ENCODE peak calls at places on chromosomes 13 and 19, in nine cellular contexts. D is psoas muscle, B is AG10803, Q is WTC11, W is neural crest cell, L is mammary epithelial cell, O is dorsolateral prefrontal cortex, J is breast epithelium, K is cardiac muscle cell. Y is an unnamed sample.

GRCh38 chr19:315811-316210 is 24.6 kb upstream of the PLPP2 start:
- DNase-seq in D (no peak), B (no peak), Q (no peak), W (no peak), L (no peak), O (no peak), J (no peak), K (no peak), Y (no peak)

GRCh38 chr13:34129422-34129821 is 311.5 kb downstream of the RFC3 start:
- DNase-seq in D (no peak), B (no peak), Q (no peak), W (no peak), L (peak; percentile 15), O (no peak), J (no peak), K (no peak), Y (no peak)

GRCh38 chr19:2478756-2479555 is 3.0 kb downstream of the GADD45B start:
- DNase-seq in D (peak; percentile 89), B (peak; percentile 82), Q (peak; percentile 57), W (no peak), L (peak; percentile 69), O (no peak), J (peak; percentile 88), K (no peak), Y (peak; percentile 77)

GRCh38 chr13:41457589-41458186 is 338 bp downstream of the RGCC start:
- DNase-seq in D (peak; percentile 57), B (no peak), Q (peak; percentile 31), W (peak; percentile 3), L (no peak), O (no peak), J (no peak), K (no peak), Y (no peak)

GRCh38 chr19:4613258-4613751 is 26.0 kb upstream of the TNFAIP8L1 start:
- DNase-seq in D (no peak), B (no peak), Q (no peak), W (no peak), L (no peak), O (no peak), J (no peak), K (no peak), Y (no peak)

GRCh38 chr13:25971499-25972145 is 80.2 kb downstream of the SHISA2 start:
- DNase-seq in D (no peak), B (no peak), Q (no peak), W (no peak), L (no peak), O (peak; percentile 38), J (no peak), K (no peak), Y (no peak)

GRCh38 chr19:19053508-19054314 is 10.1 kb upstream of the SLC25A42 start:
- DNase-seq in D (peak; percentile 89), B (peak; percentile 47), Q (peak; percentile 84), W (peak; percentile 57), L (no peak), O (no peak), J (no peak), K (peak; percentile 86), Y (peak; percentile 63)

GRCh38 chr13:99931462-99931861 is 40.1 kb downstream of the ZIC5 start:
- DNase-seq in D (no peak), B (no peak), Q (no peak), W (no peak), L (no peak), O (no peak), J (no peak), K (no peak), Y (no peak)

GRCh38 chr19:33578697-33579096 is 43.1 kb upstream of the CHST8 start:
- DNase-seq in D (no peak), B (no peak), Q (no peak), W (no peak), L (no peak), O (no peak), J (no peak), K (no peak), Y (no peak)

GRCh38 chr19:33580645-33581037 is 41.1 kb upstream of the CHST8 start:
- DNase-seq in D (no peak), B (no peak), Q (no peak), W (peak; percentile 21), L (peak; percentile 3), O (no peak), J (no peak), K (no peak), Y (no peak)

GRCh38 chr19:33580026-33580644 is 41.6 kb upstream of the CHST8 start:
- DNase-seq in D (no peak), B (no peak), Q (no peak), W (no peak), L (peak; percentile 19), O (no peak), J (peak; percentile 27), K (no peak), Y (no peak)

GRCh38 chr19:33574824-33575223 is 46.9 kb upstream of the CHST8 start:
- DNase-seq in D (no peak), B (no peak), Q (no peak), W (no peak), L (no peak), O (no peak), J (no peak), K (no peak), Y (no peak)

DNA sequence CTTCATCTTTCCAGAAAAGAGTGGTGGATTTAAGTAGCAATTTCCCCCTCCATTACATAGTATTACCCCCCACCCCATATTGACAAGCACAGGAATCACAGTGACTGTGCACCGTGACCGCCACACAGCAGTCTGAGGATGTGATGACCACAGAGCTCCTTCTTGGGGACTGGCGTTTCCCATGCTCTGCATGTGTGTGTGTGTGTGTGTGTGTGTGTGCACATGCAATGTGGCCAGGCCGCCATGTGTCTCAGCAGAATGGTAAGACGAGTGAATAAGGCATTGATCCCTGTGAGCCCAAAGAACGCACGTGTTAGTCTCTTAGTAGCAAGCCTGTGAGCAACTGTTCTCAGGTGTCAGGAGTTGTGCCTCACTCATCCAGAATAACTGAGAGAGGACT is 43.8 kb upstream of the CHST8 start:
- DNase-seq in D (no peak), B (no peak), Q (no peak), W (no peak), L (no peak), O (no peak), J (no peak), K (no peak), Y (no peak)
- TF ChIP-seq CTCF in D (no peak), B (no peak), Q (no peak), W (no peak), L (no peak), O (no peak), J (no peak), K (no peak), Y (no peak)

DNA sequence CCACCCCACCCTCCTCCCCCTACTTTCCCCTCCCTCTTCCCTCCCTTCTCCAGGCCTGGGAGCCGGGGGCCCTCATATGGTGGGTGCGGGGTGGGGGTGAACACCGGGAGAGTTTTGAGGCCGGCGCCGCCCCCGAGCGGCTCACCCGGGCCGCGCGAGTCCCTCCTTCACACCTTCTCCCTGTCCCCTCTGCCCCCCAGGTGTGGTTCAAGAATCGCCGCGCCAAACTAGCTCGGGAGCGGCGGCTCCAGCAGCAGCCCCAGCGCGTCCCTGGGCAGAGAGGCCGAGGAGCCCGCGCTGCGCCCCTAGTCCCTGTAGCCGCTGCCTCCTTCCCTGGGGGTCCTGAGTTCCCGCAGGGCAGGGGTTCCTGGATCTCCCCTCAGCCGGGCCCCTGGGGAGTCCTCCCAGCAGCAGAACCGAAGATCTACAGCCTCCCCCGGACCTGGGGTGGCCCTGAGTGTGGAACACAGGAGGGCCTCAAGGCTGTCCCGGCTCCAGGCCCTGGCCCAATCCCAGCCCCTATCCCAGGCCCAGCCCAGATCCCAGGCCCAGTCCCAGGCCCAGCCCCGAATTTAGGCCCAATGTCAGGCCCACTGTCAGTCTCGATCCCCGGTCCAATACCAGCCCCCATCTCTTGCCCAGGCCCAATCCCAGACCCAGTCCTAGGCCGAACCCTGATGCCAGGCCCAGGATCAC is 1.7 kb downstream of the TPRX2 start:
- DNase-seq in D (no peak), B (no peak), Q (no peak), W (no peak), L (no peak), O (no peak), J (no peak), K (no peak), Y (no peak)
- TF ChIP-seq CTCF in D (no peak), B (no peak), Q (no peak), W (no peak), L (no peak), O (no peak), J (no peak), K (no peak), Y (no peak)

GRCh38 chr19:39341720-39342604 is at the start of gene SAMD4B:
- DNase-seq in D (peak; percentile 100), B (peak; percentile 98), Q (peak; percentile 99), W (peak; percentile 96), L (peak; percentile 96), O (peak; percentile 97), J (peak; percentile 98), K (peak; percentile 99), Y (peak; percentile 96)

GRCh38 chr19:39339636-39340035 is 2.6 kb upstream of the SAMD4B start:
- DNase-seq in D (no peak), B (no peak), Q (no peak), W (no peak), L (no peak), O (no peak), J (no peak), K (no peak), Y (no peak)

GRCh38 chr19:39342647-39343305 is 555 bp downstream of the SAMD4B start:
- DNase-seq in D (peak; percentile 58), B (no peak), Q (no peak), W (no peak), L (no peak), O (no peak), J (peak; percentile 49), K (peak; percentile 51), Y (no peak)

GRCh38 chr19:39345956-39346355 is 3.7 kb downstream of the SAMD4B start:
- DNase-seq in D (no peak), B (no peak), Q (no peak), W (no peak), L (no peak), O (no peak), J (no peak), K (no peak), Y (no peak)

DNA sequence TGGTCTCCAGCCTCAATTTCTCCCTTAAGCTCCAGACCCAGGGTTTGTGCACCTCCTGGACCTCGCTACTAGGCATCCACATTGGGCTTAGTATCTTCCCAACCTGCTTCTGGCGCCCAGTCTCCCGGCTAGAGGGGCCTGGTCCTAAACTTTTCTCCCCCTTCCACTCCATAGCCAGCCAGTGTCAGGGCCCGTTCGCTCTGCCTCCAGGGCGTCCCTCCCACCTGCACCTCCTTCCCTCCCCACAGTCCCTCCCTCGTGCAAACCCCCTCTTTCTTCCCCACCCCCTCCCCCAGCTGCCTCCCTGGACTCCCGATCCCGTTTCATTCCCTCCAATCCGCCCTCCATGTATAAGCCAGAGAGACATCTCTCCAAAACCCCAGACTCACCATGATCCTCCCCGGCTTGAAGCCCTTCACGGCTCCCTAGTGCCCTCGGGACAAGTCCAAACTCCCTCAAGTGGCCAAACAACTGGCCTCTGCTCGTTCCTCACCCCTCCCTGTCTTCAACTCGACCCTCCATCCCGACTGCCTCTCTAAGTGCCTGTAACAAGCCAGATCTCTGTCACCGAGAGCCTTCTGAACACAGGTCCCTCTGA is 1.0 kb upstream of the SAMD4B start:
- DNase-seq in D (peak; percentile 61), B (peak; percentile 30), Q (peak; percentile 29), W (peak; percentile 36), L (no peak), O (no peak), J (peak; percentile 46), K (peak; percentile 52), Y (no peak)
- TF ChIP-seq CTCF in D (no peak), B (peak; percentile 31), Q (no peak), W (no peak), L (no peak), O (no peak), J (no peak), K (no peak), Y (peak; percentile 14)

DNA sequence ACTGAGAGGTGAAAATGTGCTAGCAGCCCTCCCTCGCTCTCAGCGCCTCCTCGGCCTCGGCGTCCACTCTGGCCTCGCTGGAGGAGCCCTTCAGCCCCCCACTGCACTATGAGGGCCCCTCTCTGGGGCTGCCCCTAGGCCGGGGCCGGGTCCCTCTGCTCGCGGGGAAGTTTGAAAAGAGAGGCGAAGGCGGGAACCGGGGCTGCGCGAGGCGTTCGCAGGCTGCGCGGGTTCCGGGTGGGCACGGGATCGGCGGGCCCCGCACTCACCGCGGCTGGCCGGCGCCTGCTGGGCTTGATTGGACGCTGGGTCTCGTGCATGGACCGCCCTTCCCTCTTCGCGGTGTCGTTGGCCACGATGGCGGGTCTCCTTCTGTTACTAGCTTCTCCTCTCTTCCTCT is 29.3 kb downstream of the C1QTNF9 start:
- DNase-seq in D (no peak), B (no peak), Q (no peak), W (no peak), L (no peak), O (no peak), J (no peak), K (no peak), Y (no peak)
- TF ChIP-seq CTCF in D (no peak), B (no peak), Q (no peak), W (no peak), L (no peak), O (no peak), J (no peak), K (no peak), Y (no peak)

Y was measured in fibroblast of mammary gland.